ENCODE peak calls at places on chromosome 1, in ten cellular contexts. One of them, this sample, is unnamed. For H3K4me1, the result is how much of the 10 kb centered on the place peaks cover.

GRCh38 chr1:178168535-178168934 is 74.6 kb downstream of the RASAL2 start:
- DNase-seq in CD8-positive, alpha-beta T cell: no peak
- DNase-seq in heart left ventricle: no peak
- DNase-seq in body of pancreas: no peak
- DNase-seq in transverse colon: no peak
- DNase-seq in left ventricle myocardium inferior: no peak
- DNase-seq in tibial artery: no peak
- DNase-seq in OCI-LY7: no peak
- DNase-seq in IMR-90: peak
- DNase-seq in PC-9: no peak
- DNase-seq in this sample: no peak

GRCh38 chr1:69671363-69672010 is 103.8 kb downstream of the LRRC7 start:
- DNase-seq in tibial artery: no peak
- DNase-seq in transverse colon: no peak
- DNase-seq in PC-9: no peak
- DNase-seq in body of pancreas: no peak
- DNase-seq in IMR-90: no peak
- DNase-seq in heart left ventricle: no peak
- DNase-seq in CD8-positive, alpha-beta T cell: no peak
- DNase-seq in OCI-LY7: no peak
- DNase-seq in left ventricle myocardium inferior: no peak
- DNase-seq in this sample: no peak

GRCh38 chr1:209652873-209653401 is 712 bp upstream of the LAMB3 start:
- DNase-seq in tibial artery: no peak
- DNase-seq in transverse colon: peak
- DNase-seq in left ventricle myocardium inferior: peak
- DNase-seq in PC-9: peak
- DNase-seq in heart left ventricle: peak
- DNase-seq in IMR-90: peak
- DNase-seq in CD8-positive, alpha-beta T cell: no peak
- DNase-seq in OCI-LY7: no peak
- DNase-seq in body of pancreas: peak
- DNase-seq in this sample: peak

GRCh38 chr1:113256348-113256729 is 134.0 kb upstream of the MAGI3 start:
- DNase-seq in PC-9: no peak
- DNase-seq in heart left ventricle: no peak
- DNase-seq in transverse colon: no peak
- DNase-seq in body of pancreas: no peak
- DNase-seq in left ventricle myocardium inferior: no peak
- DNase-seq in IMR-90: no peak
- DNase-seq in OCI-LY7: no peak
- DNase-seq in tibial artery: no peak
- DNase-seq in CD8-positive, alpha-beta T cell: no peak
- DNase-seq in this sample: peak

GRCh38 chr1:102833171-102833570 is 275.2 kb downstream of the COL11A1 start:
- DNase-seq in tibial artery: no peak
- DNase-seq in CD8-positive, alpha-beta T cell: no peak
- DNase-seq in PC-9: peak
- DNase-seq in left ventricle myocardium inferior: no peak
- DNase-seq in body of pancreas: no peak
- DNase-seq in heart left ventricle: no peak
- DNase-seq in OCI-LY7: no peak
- DNase-seq in IMR-90: no peak
- DNase-seq in transverse colon: no peak
- DNase-seq in this sample: no peak

GRCh38 chr1:40664167-40664537 is 1.3 kb downstream of the RIMS3 start:
- DNase-seq in heart left ventricle: no peak
- DNase-seq in tibial artery: no peak
- DNase-seq in OCI-LY7: peak
- DNase-seq in body of pancreas: no peak
- DNase-seq in left ventricle myocardium inferior: no peak
- DNase-seq in PC-9: no peak
- DNase-seq in transverse colon: no peak
- DNase-seq in CD8-positive, alpha-beta T cell: no peak
- DNase-seq in IMR-90: no peak
- DNase-seq in this sample: no peak

GRCh38 chr1:89065077-89065868 is at the start of gene GBP1:
- DNase-seq in OCI-LY7: no peak
- DNase-seq in heart left ventricle: no peak
- DNase-seq in CD8-positive, alpha-beta T cell: no peak
- DNase-seq in left ventricle myocardium inferior: no peak
- DNase-seq in tibial artery: no peak
- DNase-seq in transverse colon: no peak
- DNase-seq in PC-9: no peak
- DNase-seq in body of pancreas: no peak
- DNase-seq in IMR-90: peak
- DNase-seq in this sample: peak

GRCh38 chr1:169113613-169114119 is 7.2 kb downstream of the ATP1B1 start:
- DNase-seq in tibial artery: no peak
- DNase-seq in transverse colon: no peak
- DNase-seq in CD8-positive, alpha-beta T cell: no peak
- DNase-seq in OCI-LY7: peak
- DNase-seq in left ventricle myocardium inferior: no peak
- DNase-seq in body of pancreas: no peak
- DNase-seq in heart left ventricle: no peak
- DNase-seq in IMR-90: peak
- DNase-seq in PC-9: peak
- DNase-seq in this sample: peak

GRCh38 chr1:97144527-97144926 is 422.9 kb downstream of the PTBP2 start:
- DNase-seq in tibial artery: no peak
- DNase-seq in body of pancreas: no peak
- DNase-seq in IMR-90: peak
- DNase-seq in PC-9: no peak
- DNase-seq in left ventricle myocardium inferior: no peak
- DNase-seq in heart left ventricle: no peak
- DNase-seq in CD8-positive, alpha-beta T cell: no peak
- DNase-seq in OCI-LY7: no peak
- DNase-seq in transverse colon: no peak
- DNase-seq in this sample: no peak

GRCh38 chr1:196669693-196670092 is 17.9 kb downstream of the CFH start:
- DNase-seq in tibial artery: no peak
- DNase-seq in IMR-90: no peak
- DNase-seq in PC-9: no peak
- DNase-seq in heart left ventricle: no peak
- DNase-seq in OCI-LY7: no peak
- DNase-seq in transverse colon: no peak
- DNase-seq in left ventricle myocardium inferior: no peak
- DNase-seq in CD8-positive, alpha-beta T cell: no peak
- DNase-seq in body of pancreas: no peak
- DNase-seq in this sample: no peak

GRCh38 chr1:91952187-91952586 is 3.0 kb downstream of the BRDT start:
- DNase-seq in body of pancreas: no peak
- DNase-seq in heart left ventricle: no peak
- DNase-seq in tibial artery: no peak
- DNase-seq in IMR-90: no peak
- DNase-seq in transverse colon: no peak
- DNase-seq in left ventricle myocardium inferior: no peak
- DNase-seq in OCI-LY7: no peak
- DNase-seq in PC-9: no peak
- DNase-seq in CD8-positive, alpha-beta T cell: no peak
- DNase-seq in this sample: no peak

GRCh38 chr1:9996624-9997582 is at the start of gene RBP7:
- DNase-seq in OCI-LY7: no peak
- DNase-seq in heart left ventricle: peak
- DNase-seq in transverse colon: peak
- DNase-seq in left ventricle myocardium inferior: peak
- DNase-seq in PC-9: peak
- DNase-seq in IMR-90: no peak
- DNase-seq in body of pancreas: peak
- DNase-seq in tibial artery: peak
- DNase-seq in CD8-positive, alpha-beta T cell: no peak
- DNase-seq in this sample: peak

GRCh38 chr1:14627608-14628489 is 29.4 kb downstream of the KAZN start:
- DNase-seq in left ventricle myocardium inferior: no peak
- DNase-seq in OCI-LY7: no peak
- DNase-seq in tibial artery: no peak
- DNase-seq in heart left ventricle: no peak
- DNase-seq in CD8-positive, alpha-beta T cell: no peak
- DNase-seq in transverse colon: no peak
- DNase-seq in IMR-90: no peak
- DNase-seq in body of pancreas: no peak
- DNase-seq in PC-9: no peak
- DNase-seq in this sample: no peak

GRCh38 chr1:53737648-53738204 is 1.2 kb downstream of the GLIS1 start:
- DNase-seq in body of pancreas: no peak
- DNase-seq in left ventricle myocardium inferior: no peak
- DNase-seq in transverse colon: no peak
- DNase-seq in CD8-positive, alpha-beta T cell: no peak
- DNase-seq in OCI-LY7: no peak
- DNase-seq in tibial artery: no peak
- DNase-seq in PC-9: no peak
- DNase-seq in IMR-90: no peak
- DNase-seq in heart left ventricle: no peak
- DNase-seq in this sample: no peak
- H3K27ac ChIP-seq in body of pancreas: no peak
- H3K27ac ChIP-seq in left ventricle myocardium inferior: no peak
- H3K27ac ChIP-seq in transverse colon: no peak
- H3K27ac ChIP-seq in CD8-positive, alpha-beta T cell: no peak
- H3K27ac ChIP-seq in OCI-LY7: no peak
- H3K27ac ChIP-seq in tibial artery: no peak
- H3K27ac ChIP-seq in PC-9: no peak
- H3K27ac ChIP-seq in IMR-90: peak
- H3K27ac ChIP-seq in heart left ventricle: no peak
- H3K27ac ChIP-seq in this sample: no peak

DNA sequence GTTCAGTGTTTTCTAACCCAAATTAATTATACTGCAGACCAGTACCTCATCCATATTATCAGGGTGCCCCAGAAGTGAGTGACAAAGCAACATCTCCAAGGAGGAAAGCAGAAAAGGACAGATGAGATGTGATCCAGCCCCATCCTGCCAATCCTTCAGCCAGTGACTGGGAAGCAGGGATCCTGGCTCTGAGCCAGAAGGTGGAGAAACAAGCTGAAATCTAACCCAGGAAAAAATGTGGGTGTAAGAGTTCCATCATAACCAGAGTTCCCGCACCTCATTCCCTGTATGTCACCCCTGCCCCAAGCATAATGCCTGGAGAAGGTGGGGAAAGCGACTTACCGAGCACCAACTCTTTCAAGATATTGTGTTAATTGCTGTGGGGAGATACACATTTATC is 15.1 kb downstream of the PLEKHA6 start:
- DNase-seq in heart left ventricle: no peak
- DNase-seq in transverse colon: no peak
- DNase-seq in PC-9: no peak
- DNase-seq in left ventricle myocardium inferior: no peak
- DNase-seq in body of pancreas: no peak
- DNase-seq in OCI-LY7: no peak
- DNase-seq in CD8-positive, alpha-beta T cell: no peak
- DNase-seq in tibial artery: peak
- DNase-seq in IMR-90: no peak
- DNase-seq in this sample: no peak
- H3K4me1 ChIP-seq in heart left ventricle: under half
- H3K4me1 ChIP-seq in transverse colon: half or more
- H3K4me1 ChIP-seq in PC-9: under half
- H3K4me1 ChIP-seq in left ventricle myocardium inferior: under half
- H3K4me1 ChIP-seq in body of pancreas: under half
- H3K4me1 ChIP-seq in OCI-LY7: under half
- H3K4me1 ChIP-seq in CD8-positive, alpha-beta T cell: under half
- H3K4me1 ChIP-seq in tibial artery: under half
- H3K4me1 ChIP-seq in IMR-90: under half
- H3K4me1 ChIP-seq in this sample: under half

GRCh38 chr1:30604801-30605440 is 118.5 kb downstream of the MATN1 start:
- DNase-seq in IMR-90: no peak
- DNase-seq in body of pancreas: no peak
- DNase-seq in heart left ventricle: no peak
- DNase-seq in left ventricle myocardium inferior: no peak
- DNase-seq in transverse colon: no peak
- DNase-seq in OCI-LY7: no peak
- DNase-seq in tibial artery: no peak
- DNase-seq in PC-9: no peak
- DNase-seq in CD8-positive, alpha-beta T cell: no peak
- DNase-seq in this sample: no peak

GRCh38 chr1:30603081-30603858 is 120.1 kb downstream of the MATN1 start:
- DNase-seq in IMR-90: no peak
- DNase-seq in PC-9: no peak
- DNase-seq in OCI-LY7: no peak
- DNase-seq in left ventricle myocardium inferior: no peak
- DNase-seq in heart left ventricle: no peak
- DNase-seq in body of pancreas: no peak
- DNase-seq in transverse colon: no peak
- DNase-seq in tibial artery: no peak
- DNase-seq in CD8-positive, alpha-beta T cell: no peak
- DNase-seq in this sample: no peak

GRCh38 chr1:30606166-30606565 is 117.2 kb downstream of the MATN1 start:
- DNase-seq in PC-9: no peak
- DNase-seq in CD8-positive, alpha-beta T cell: no peak
- DNase-seq in tibial artery: no peak
- DNase-seq in body of pancreas: no peak
- DNase-seq in transverse colon: no peak
- DNase-seq in heart left ventricle: no peak
- DNase-seq in IMR-90: no peak
- DNase-seq in OCI-LY7: no peak
- DNase-seq in left ventricle myocardium inferior: no peak
- DNase-seq in this sample: no peak

GRCh38 chr1:30607723-30608122 is 115.7 kb downstream of the MATN1 start:
- DNase-seq in CD8-positive, alpha-beta T cell: no peak
- DNase-seq in OCI-LY7: no peak
- DNase-seq in PC-9: no peak
- DNase-seq in left ventricle myocardium inferior: no peak
- DNase-seq in body of pancreas: no peak
- DNase-seq in heart left ventricle: no peak
- DNase-seq in tibial artery: no peak
- DNase-seq in transverse colon: no peak
- DNase-seq in IMR-90: no peak
- DNase-seq in this sample: no peak

GRCh38 chr1:30605441-30605920 is 117.9 kb downstream of the MATN1 start:
- DNase-seq in body of pancreas: no peak
- DNase-seq in transverse colon: no peak
- DNase-seq in heart left ventricle: no peak
- DNase-seq in tibial artery: no peak
- DNase-seq in IMR-90: no peak
- DNase-seq in OCI-LY7: no peak
- DNase-seq in left ventricle myocardium inferior: no peak
- DNase-seq in PC-9: no peak
- DNase-seq in CD8-positive, alpha-beta T cell: no peak
- DNase-seq in this sample: no peak
- H3K27ac ChIP-seq in body of pancreas: no peak
- H3K27ac ChIP-seq in transverse colon: no peak
- H3K27ac ChIP-seq in heart left ventricle: no peak
- H3K27ac ChIP-seq in tibial artery: no peak
- H3K27ac ChIP-seq in IMR-90: no peak
- H3K27ac ChIP-seq in OCI-LY7: no peak
- H3K27ac ChIP-seq in left ventricle myocardium inferior: no peak
- H3K27ac ChIP-seq in PC-9: no peak
- H3K27ac ChIP-seq in CD8-positive, alpha-beta T cell: no peak
- H3K27ac ChIP-seq in this sample: no peak

DNA sequence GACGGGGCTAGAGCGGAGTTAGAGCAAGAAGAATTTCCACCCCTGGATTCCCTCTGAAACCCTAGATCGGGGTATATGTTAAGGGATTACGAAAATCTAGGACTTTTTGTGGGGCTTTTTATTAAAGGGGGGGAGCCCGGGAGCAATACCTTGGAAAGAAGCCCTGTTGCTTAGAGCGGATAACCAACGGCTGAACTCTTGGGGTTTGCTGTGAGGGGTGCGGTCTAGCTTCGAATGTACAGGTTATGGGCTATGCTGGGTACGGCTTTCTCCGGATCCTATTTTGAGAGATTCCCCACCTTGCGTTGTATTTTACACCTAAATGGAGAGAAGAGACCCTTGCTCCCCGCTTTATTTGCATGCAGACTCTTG is 633 bp downstream of the DYRK3 start:
- DNase-seq in tibial artery: no peak
- DNase-seq in body of pancreas: no peak
- DNase-seq in heart left ventricle: no peak
- DNase-seq in transverse colon: no peak
- DNase-seq in OCI-LY7: peak
- DNase-seq in left ventricle myocardium inferior: no peak
- DNase-seq in IMR-90: no peak
- DNase-seq in PC-9: no peak
- DNase-seq in CD8-positive, alpha-beta T cell: no peak
- DNase-seq in this sample: no peak
- H3K4me1 ChIP-seq in tibial artery: under half
- H3K4me1 ChIP-seq in body of pancreas: under half
- H3K4me1 ChIP-seq in heart left ventricle: under half
- H3K4me1 ChIP-seq in transverse colon: under half
- H3K4me1 ChIP-seq in OCI-LY7: under half
- H3K4me1 ChIP-seq in left ventricle myocardium inferior: half or more
- H3K4me1 ChIP-seq in IMR-90: under half
- H3K4me1 ChIP-seq in PC-9: under half
- H3K4me1 ChIP-seq in CD8-positive, alpha-beta T cell: under half
- H3K4me1 ChIP-seq in this sample: under half

This sample was measured in small intestine.